ENCODE peak calls at places on chromosomes 4 and X, in five cellular contexts. R is vagina, I is sciatic nerve, P is SW480, L is psoas muscle. W is an unnamed sample.

GRCh38 chr4:30754021-30754420 is 33.9 kb downstream of the PCDH7 start:
- DNase-seq in I (no peak), P (no peak), R (no peak), L (no peak), W (no peak)

GRCh38 chr4:94523033-94523590 is 71.4 kb downstream of the PDLIM5 start:
- DNase-seq in L (no peak), P (no peak), R (no peak), I (no peak), W (no peak)

GRCh38 chr4:140099993-140100392 is 54.0 kb downstream of the MAML3 start:
- DNase-seq in R (no peak), I (no peak), L (peak), P (peak), W (peak)

GRCh38 chr4:6910340-6910959 is 824 bp downstream of the TBC1D14 start:
- DNase-seq in L (no peak), I (no peak), P (peak), R (no peak), W (no peak)

GRCh38 chr4:72352746-72353145 is 216.3 kb downstream of the ADAMTS3 start:
- DNase-seq in I (no peak), L (no peak), P (no peak), R (no peak), W (no peak)

GRCh38 chr4:107575243-107575642 is 144.8 kb downstream of the PAPSS1 start:
- DNase-seq in L (no peak), P (no peak), I (no peak), R (no peak), W (no peak)

GRCh38 chr4:73133784-73134183 is 64.3 kb upstream of the COX18 start:
- DNase-seq in P (no peak), R (no peak), L (no peak), I (no peak), W (no peak)

GRCh38 chr4:891747-892146 is 40.4 kb downstream of the GAK start:
- DNase-seq in L (no peak), I (no peak), R (no peak), P (no peak), W (no peak)

GRCh38 chr4:98125585-98125984 is 17.7 kb downstream of the STPG2 start:
- DNase-seq in L (no peak), R (no peak), P (no peak), I (no peak), W (no peak)

GRCh38 chrX:136130931-136131843 is 16.1 kb upstream of the FHL1 start:
- DNase-seq in L (no peak), R (no peak), I (no peak), P (peak), W (no peak)

GRCh38 chrX:23559975-23560374 is 107.3 kb upstream of the PRDX4 start:
- DNase-seq in P (no peak), R (no peak), L (no peak), I (no peak), W (no peak)

GRCh38 chr4:997375-998071 is 4.3 kb upstream of the SLC26A1 start:
- DNase-seq in R (no peak), P (no peak), L (no peak), I (no peak), W (no peak)

GRCh38 chr4:91827914-91828313 is 475.9 kb upstream of the GRID2 start:
- DNase-seq in P (no peak), L (no peak), R (no peak), I (no peak), W (no peak)